ENCODE peak calls at places on chromosome 2, in six cellular contexts. E is esophagus muscularis mucosa, I is GM12892, V is HCT116, N is transverse colon, W is GM12878. F is an unnamed sample.

GRCh38 chr2:164657129-164657528 is 35.8 kb upstream of the GRB14 start:
- DNase-seq in E (no peak), I (no peak), V (no peak), N (no peak), W (no peak), F (no peak)

GRCh38 chr2:189685540-189686229 is 11.2 kb downstream of the ANKAR start:
- DNase-seq in E (no peak), I (no peak), V (no peak), N (peak), W (no peak), F (no peak)

GRCh38 chr2:73830871-73831401 is 2.2 kb downstream of the STAMBP start:
- DNase-seq in E (no peak), I (no peak), V (no peak), N (no peak), W (no peak), F (no peak)

GRCh38 chr2:20404950-20405349 is 41.9 kb upstream of the RHOB start:
- DNase-seq in E (no peak), I (no peak), V (no peak), N (no peak), W (no peak), F (no peak)

GRCh38 chr2:10165816-10166488 is 43.4 kb downstream of the RRM2 start:
- DNase-seq in E (no peak), I (no peak), V (no peak), N (no peak), W (no peak), F (no peak)

GRCh38 chr2:98505991-98506664 is 61.5 kb downstream of the INPP4A start:
- DNase-seq in E (no peak), I (no peak), V (no peak), N (no peak), W (no peak), F (no peak)

GRCh38 chr2:120748310-120748709 is 12.6 kb downstream of the GLI2 start:
- DNase-seq in E (peak), I (no peak), V (no peak), N (no peak), W (no peak), F (no peak)

GRCh38 chr2:190910341-190911136 is 29.9 kb downstream of the GLS start:
- DNase-seq in E (no peak), I (no peak), V (no peak), N (no peak), W (no peak), F (no peak)

GRCh38 chr2:189076131-189076530 is 102.0 kb downstream of the COL3A1 start:
- DNase-seq in E (no peak), I (no peak), V (no peak), N (no peak), W (no peak), F (no peak)

GRCh38 chr2:148645925-148646559 is 1.5 kb downstream of the EPC2 start:
- DNase-seq in E (no peak), I (peak), V (peak), N (peak), W (peak), F (peak)

GRCh38 chr2:191714925-191715324 is 37.0 kb downstream of the NABP1 start:
- DNase-seq in E (no peak), I (no peak), V (no peak), N (no peak), W (no peak), F (no peak)

GRCh38 chr2:96860065-96861029 is 2.5 kb upstream of the ANKRD39 start:
- DNase-seq in E (no peak), I (no peak), V (no peak), N (no peak), W (no peak), F (no peak)

GRCh38 chr2:23669413-23670244 is 257.3 kb downstream of the ATAD2B start:
- DNase-seq in E (no peak), I (no peak), V (no peak), N (peak), W (no peak), F (no peak)
- TF ChIP-seq POLR2AphosphoS5 in E (peak), I (no peak), V (no peak), N (no peak), W (no peak), F (no peak)

GRCh38 chr2:231411871-231412615 is 16.5 kb downstream of the B3GNT7 start:
- DNase-seq in E (no peak), I (peak), V (peak), N (peak), W (no peak), F (peak)
- TF ChIP-seq POLR2A in E (no peak), I (no peak), V (no peak), N (peak), W (no peak), F (no peak)

GRCh38 chr2:216082388-216082733 is 642 bp downstream of the TMEM169 start:
- DNase-seq in E (no peak), I (no peak), V (no peak), N (no peak), W (no peak), F (no peak)

GRCh38 chr2:216081012-216081411 is 597 bp downstream of the PECR start:
- DNase-seq in E (no peak), I (no peak), V (no peak), N (no peak), W (no peak), F (no peak)

GRCh38 chr2:216081487-216082387 is at the start of the genes PECR and TMEM169:
- DNase-seq in E (no peak), I (peak), V (peak), N (peak), W (no peak), F (peak)

GRCh38 chr2:216083464-216084279 is 2.0 kb downstream of the TMEM169 start:
- DNase-seq in E (no peak), I (no peak), V (no peak), N (no peak), W (no peak), F (no peak)

DNA sequence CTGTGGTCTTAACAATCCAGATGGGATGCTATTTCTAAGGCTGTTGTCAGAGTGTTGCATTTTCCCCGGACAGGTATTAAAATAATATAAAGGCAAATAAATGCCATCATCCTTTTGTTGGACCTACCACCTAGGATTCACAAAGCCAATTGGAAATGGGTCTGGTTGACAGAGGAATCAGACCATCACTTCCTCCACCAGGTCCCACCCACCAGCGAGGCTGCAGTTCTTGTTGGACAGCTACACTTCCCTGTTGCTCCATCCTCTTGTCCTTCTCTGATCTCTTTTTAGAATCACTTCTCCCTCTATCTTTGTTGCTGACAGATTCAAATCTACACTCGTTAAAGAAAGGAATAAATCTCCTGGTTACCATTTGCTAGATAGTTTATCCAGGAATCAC is 1.1 kb downstream of the TMEM169 start:
- DNase-seq in E (no peak), I (no peak), V (no peak), N (peak), W (no peak), F (no peak)
- TF ChIP-seq POLR2AphosphoS5 in E (no peak), I (no peak), V (no peak), N (no peak), W (no peak), F (no peak)

GRCh38 chr2:38076710-38077430 is 919 bp upstream of the CYP1B1 start:
- DNase-seq in E (no peak), I (peak), V (peak), N (peak), W (no peak), F (peak)
- TF ChIP-seq POLR2A in E (peak), I (peak), V (no peak), N (no peak), W (peak), F (no peak)

DNA sequence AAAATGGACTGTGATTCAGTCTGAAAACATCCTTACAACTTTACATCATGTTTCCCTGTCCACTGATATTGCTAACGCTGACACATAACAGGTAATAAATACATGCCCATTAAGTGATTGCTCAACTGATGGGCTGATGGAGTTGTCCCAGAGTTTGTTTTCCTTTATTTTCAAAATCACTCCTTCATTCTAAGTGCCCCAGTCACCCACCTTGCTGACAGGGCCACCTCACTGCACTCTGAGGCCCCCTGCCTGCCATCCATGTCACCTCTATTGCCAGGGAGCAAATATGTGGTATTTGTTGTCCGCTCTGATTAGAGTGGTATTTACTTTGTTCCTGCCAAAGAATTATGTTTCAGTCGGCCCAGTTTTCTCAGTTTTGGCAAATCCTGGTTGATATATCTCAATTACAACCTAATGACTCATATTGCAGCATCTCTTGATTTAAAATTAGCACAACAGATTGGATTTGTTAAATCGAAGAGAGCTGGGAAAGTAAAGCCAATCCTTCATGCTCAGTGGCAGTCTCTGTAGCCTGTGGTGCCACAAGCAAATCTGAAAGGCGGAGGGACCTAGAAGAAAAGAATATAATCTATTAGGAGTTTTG is 105.1 kb downstream of the RDH14 start:
- DNase-seq in E (no peak), I (no peak), V (no peak), N (no peak), W (no peak), F (no peak)
- TF ChIP-seq POLR2AphosphoS5 in E (peak), I (no peak), V (no peak), N (peak), W (no peak), F (no peak)

DNA sequence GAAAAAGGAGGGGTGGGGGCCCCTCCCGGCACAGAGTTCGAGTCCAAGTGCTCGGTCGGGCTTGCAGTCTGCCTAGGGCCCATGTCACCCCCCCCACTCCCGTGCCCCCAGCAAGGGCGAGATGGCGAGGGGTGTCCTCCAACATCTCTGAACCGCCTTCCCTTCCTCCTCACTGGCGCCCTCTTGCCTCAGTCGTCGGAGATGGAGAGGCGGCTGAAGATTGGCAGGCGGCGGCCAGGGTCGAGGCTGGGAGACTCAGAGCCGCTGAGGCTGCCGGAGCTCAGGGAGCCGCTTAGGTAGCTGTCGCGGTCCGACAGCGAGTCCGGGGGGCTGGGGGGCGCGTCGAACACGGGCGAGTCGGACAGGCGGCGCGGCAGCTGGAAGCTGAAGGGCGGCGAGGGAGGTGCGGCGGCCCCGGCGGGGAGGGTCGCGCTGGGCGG is 2.3 kb downstream of the ZFP36L2 start:
- DNase-seq in E (no peak), I (no peak), V (no peak), N (peak), W (no peak), F (no peak)
- TF ChIP-seq POLR2A in E (no peak), I (peak), V (no peak), N (peak), W (no peak), F (no peak)